ENCODE peak calls at places on chromosomes 12 and 14, in four cellular contexts. One of them, this sample, is unnamed.

GRCh38 chr14:105075364-105076295 is 10.4 kb upstream of the GPR132 start:
- DNase-seq in GM12878: no peak
- DNase-seq in K562: peak
- DNase-seq in H1: no peak
- DNase-seq in this sample: no peak

GRCh38 chr12:66352197-66352596 is 49.9 kb downstream of the HELB start:
- DNase-seq in GM12878: no peak
- DNase-seq in H1: peak
- DNase-seq in K562: no peak
- DNase-seq in this sample: peak

GRCh38 chr14:95287176-95287754 is 32.4 kb downstream of the CLMN start:
- DNase-seq in H1: no peak
- DNase-seq in K562: no peak
- DNase-seq in GM12878: no peak
- DNase-seq in this sample: no peak

GRCh38 chr12:17108877-17109520 is 503.0 kb upstream of the LMO3 start:
- DNase-seq in H1: no peak
- DNase-seq in K562: no peak
- DNase-seq in GM12878: no peak
- DNase-seq in this sample: no peak

GRCh38 chr12:45216983-45217485 is 1.1 kb downstream of the ANO6 start:
- DNase-seq in K562: no peak
- DNase-seq in H1: no peak
- DNase-seq in GM12878: no peak
- DNase-seq in this sample: no peak

GRCh38 chr14:45253754-45254300 is 825 bp upstream of the MIS18BP1 start:
- DNase-seq in GM12878: no peak
- DNase-seq in K562: no peak
- DNase-seq in H1: no peak
- DNase-seq in this sample: no peak

GRCh38 chr14:95039993-95040348 is 117.4 kb downstream of the DICER1 start:
- DNase-seq in GM12878: no peak
- DNase-seq in H1: no peak
- DNase-seq in K562: no peak
- DNase-seq in this sample: no peak

GRCh38 chr12:106302401-106303201 is at the start of gene TCP11L2:
- DNase-seq in GM12878: no peak
- DNase-seq in K562: peak
- DNase-seq in H1: peak
- DNase-seq in this sample: peak

GRCh38 chr12:13307143-13307831 is 110.8 kb downstream of the EMP1 start:
- DNase-seq in GM12878: no peak
- DNase-seq in K562: no peak
- DNase-seq in H1: no peak
- DNase-seq in this sample: no peak

GRCh38 chr12:90621927-90622326 is 333.0 kb downstream of the CCER1 start:
- DNase-seq in H1: no peak
- DNase-seq in K562: no peak
- DNase-seq in GM12878: no peak
- DNase-seq in this sample: no peak

GRCh38 chr14:30656190-30656632 is 34.1 kb downstream of the SCFD1 start:
- DNase-seq in H1: peak
- DNase-seq in K562: peak
- DNase-seq in GM12878: peak
- DNase-seq in this sample: peak

GRCh38 chr12:122999196-122999946 is 18.9 kb downstream of the ARL6IP4 start:
- DNase-seq in H1: no peak
- DNase-seq in K562: no peak
- DNase-seq in GM12878: no peak
- DNase-seq in this sample: no peak

GRCh38 chr12:27331299-27331926 is 1.2 kb upstream of the BMAL2 start:
- DNase-seq in GM12878: peak
- DNase-seq in H1: no peak
- DNase-seq in K562: peak
- DNase-seq in this sample: peak

GRCh38 chr14:90698379-90698869 is 117.8 kb downstream of the TTC7B start:
- DNase-seq in K562: no peak
- DNase-seq in GM12878: no peak
- DNase-seq in H1: no peak
- DNase-seq in this sample: no peak

GRCh38 chr14:37384870-37385596 is 187.3 kb downstream of the MIPOL1 start:
- DNase-seq in GM12878: no peak
- DNase-seq in H1: no peak
- DNase-seq in K562: no peak
- DNase-seq in this sample: peak

GRCh38 chr12:70398862-70399261 is 32.8 kb downstream of the KCNMB4 start:
- DNase-seq in GM12878: no peak
- DNase-seq in H1: no peak
- DNase-seq in K562: no peak
- DNase-seq in this sample: no peak
- TF ChIP-seq HDAC6 in GM12878: no peak
- TF ChIP-seq HDAC6 in H1: no peak
- TF ChIP-seq HDAC6 in K562: no peak
- TF ChIP-seq HDAC6 in this sample: no peak

GRCh38 chr12:92487138-92487485 is 215.7 kb upstream of the PLEKHG7 start:
- DNase-seq in GM12878: no peak
- DNase-seq in K562: no peak
- DNase-seq in H1: no peak
- DNase-seq in this sample: no peak
- H3K27ac ChIP-seq in GM12878: peak
- H3K27ac ChIP-seq in K562: no peak
- H3K27ac ChIP-seq in H1: no peak
- H3K27ac ChIP-seq in this sample: no peak

GRCh38 chr14:54085137-54085810 is 128.6 kb upstream of the BMP4 start:
- DNase-seq in GM12878: no peak
- DNase-seq in K562: no peak
- DNase-seq in H1: no peak
- DNase-seq in this sample: peak

GRCh38 chr14:54087376-54087775 is 130.8 kb upstream of the BMP4 start:
- DNase-seq in H1: no peak
- DNase-seq in GM12878: no peak
- DNase-seq in K562: no peak
- DNase-seq in this sample: no peak

GRCh38 chr14:54085841-54086240 is 129.2 kb upstream of the BMP4 start:
- DNase-seq in GM12878: no peak
- DNase-seq in H1: no peak
- DNase-seq in K562: no peak
- DNase-seq in this sample: no peak

GRCh38 chr14:54088271-54088670 is 131.6 kb upstream of the BMP4 start:
- DNase-seq in K562: no peak
- DNase-seq in H1: no peak
- DNase-seq in GM12878: no peak
- DNase-seq in this sample: peak

GRCh38 chr14:54086780-54087179 is 130.2 kb upstream of the BMP4 start:
- DNase-seq in GM12878: no peak
- DNase-seq in H1: no peak
- DNase-seq in K562: no peak
- DNase-seq in this sample: no peak
- TF ChIP-seq HDAC6 in GM12878: no peak
- TF ChIP-seq HDAC6 in H1: no peak
- TF ChIP-seq HDAC6 in K562: no peak
- TF ChIP-seq HDAC6 in this sample: no peak

DNA sequence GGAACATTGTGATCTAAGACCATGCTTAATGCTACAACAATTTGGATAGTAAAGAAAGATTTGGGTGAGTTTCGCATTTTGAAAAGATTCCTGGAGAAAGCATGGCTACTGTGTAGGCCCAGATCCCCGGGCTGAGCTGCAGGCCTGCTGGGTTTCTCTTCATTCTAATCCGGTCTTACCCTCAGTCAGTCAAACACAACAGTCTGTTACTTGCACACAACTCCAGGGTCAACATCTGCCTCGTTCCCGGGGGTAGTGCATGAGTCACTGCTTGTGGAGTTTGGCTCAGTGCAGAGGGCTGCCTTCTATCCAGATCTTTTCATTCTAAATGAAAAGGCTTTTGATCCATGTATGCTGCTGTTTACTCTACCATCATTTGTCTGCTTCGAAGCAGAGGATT is 60.4 kb upstream of the SEL1L start:
- DNase-seq in H1: no peak
- DNase-seq in K562: no peak
- DNase-seq in GM12878: no peak
- DNase-seq in this sample: peak
- H3K27ac ChIP-seq in H1: no peak
- H3K27ac ChIP-seq in K562: no peak
- H3K27ac ChIP-seq in GM12878: no peak
- H3K27ac ChIP-seq in this sample: no peak